ENCODE peak calls at places on chromosome 4, in five cellular contexts. U is GM12878, X is GM23338, W is HepG2, S is K562. Z is an unnamed sample.

GRCh38 chr4:79297029-79297428 is 28.8 kb downstream of the NAA11 start:
- DNase-seq in U (no peak), X (no peak), W (no peak), S (no peak), Z (no peak)

GRCh38 chr4:152310223-152310622 is 225.7 kb downstream of the FBXW7 start:
- DNase-seq in U (no peak), X (peak; percentile 37), W (no peak), S (no peak), Z (no peak)

GRCh38 chr4:74097631-74098550 is 1.1 kb downstream of the CXCL2 start:
- DNase-seq in U (no peak), X (no peak), W (no peak), S (no peak), Z (no peak)

GRCh38 chr4:147117400-147117799 is 171.7 kb upstream of the TTC29 start:
- DNase-seq in U (no peak), X (no peak), W (no peak), S (no peak), Z (no peak)

GRCh38 chr4:67546971-67547370 is 1.7 kb upstream of the CENPC start:
- DNase-seq in U (no peak), X (no peak), W (no peak), S (no peak), Z (no peak)

GRCh38 chr4:25770844-25771243 is 91.9 kb downstream of the SEL1L3 start:
- DNase-seq in U (no peak), X (no peak), W (no peak), S (no peak), Z (no peak)

GRCh38 chr4:176499518-176499917 is 179.8 kb downstream of the SPCS3 start:
- DNase-seq in U (no peak), X (no peak), W (no peak), S (no peak), Z (no peak)

GRCh38 chr4:3438847-3439180 is 3.0 kb upstream of the HGFAC start:
- DNase-seq in U (no peak), X (no peak), W (no peak), S (no peak), Z (no peak)

GRCh38 chr4:112002301-112002700 is 143.0 kb upstream of the FAM241A start:
- DNase-seq in U (no peak), X (no peak), W (no peak), S (no peak), Z (no peak)

GRCh38 chr4:128225148-128225547 is 62.5 kb downstream of the PGRMC2 start:
- DNase-seq in U (no peak), X (no peak), W (no peak), S (no peak), Z (no peak)

DNA sequence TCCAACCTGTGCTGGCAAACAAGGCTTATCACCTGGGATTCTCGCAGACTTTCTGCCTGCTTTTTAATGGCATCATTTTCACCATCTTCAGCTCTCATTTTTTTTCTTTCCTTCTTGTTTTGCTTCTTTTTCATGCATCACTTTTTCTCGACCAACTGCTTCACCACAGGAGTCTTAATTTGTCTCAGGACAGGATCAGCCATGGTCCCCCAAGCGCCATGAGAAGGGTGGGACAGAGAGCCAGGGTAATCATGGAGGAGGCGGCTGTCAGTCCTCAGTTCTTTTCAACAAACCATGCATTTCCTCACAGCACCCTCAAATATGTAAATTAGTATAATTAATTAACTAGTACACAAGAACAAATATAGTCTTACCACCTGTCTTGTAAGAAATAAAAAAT is 19.3 kb downstream of the EIF4E start:
- DNase-seq in U (no peak), X (no peak), W (no peak), S (no peak), Z (no peak)
- H4K20me1 ChIP-seq in U (no peaks in the 10 kb centered on the region), X (peaks cover 81% of the 10 kb centered on the region), W (peaks cover 54% of the 10 kb centered on the region), S (peaks cover 10% of the 10 kb centered on the region), Z (peaks cover 38% of the 10 kb centered on the region)

GRCh38 chr4:122758033-122758432 is 25.5 kb downstream of the BBS12 start:
- DNase-seq in U (no peak), X (peak; percentile 75), W (no peak), S (peak; percentile 37), Z (no peak)
- TF ChIP-seq CREB1 in U (no peak), X (no peak), W (no peak), S (peak; percentile 53), Z (no peak)

GRCh38 chr4:7046971-7047370 is 3.8 kb downstream of the TADA2B start:
- DNase-seq in U (no peak), X (no peak), W (no peak), S (no peak), Z (no peak)
- H4K20me1 ChIP-seq in U (peaks cover 10% of the 10 kb centered on the region), X (peaks cover 35% of the 10 kb centered on the region), W (peaks cover 12% of the 10 kb centered on the region), S (peaks cover 26% of the 10 kb centered on the region), Z (peaks cover 6% of the 10 kb centered on the region)

GRCh38 chr4:15075875-15076274 is 73.6 kb downstream of the CPEB2 start:
- DNase-seq in U (no peak), X (no peak), W (no peak), S (no peak), Z (no peak)

GRCh38 chr4:15078682-15079642 is 76.7 kb downstream of the CPEB2 start:
- DNase-seq in U (no peak), X (no peak), W (no peak), S (no peak), Z (no peak)

DNA sequence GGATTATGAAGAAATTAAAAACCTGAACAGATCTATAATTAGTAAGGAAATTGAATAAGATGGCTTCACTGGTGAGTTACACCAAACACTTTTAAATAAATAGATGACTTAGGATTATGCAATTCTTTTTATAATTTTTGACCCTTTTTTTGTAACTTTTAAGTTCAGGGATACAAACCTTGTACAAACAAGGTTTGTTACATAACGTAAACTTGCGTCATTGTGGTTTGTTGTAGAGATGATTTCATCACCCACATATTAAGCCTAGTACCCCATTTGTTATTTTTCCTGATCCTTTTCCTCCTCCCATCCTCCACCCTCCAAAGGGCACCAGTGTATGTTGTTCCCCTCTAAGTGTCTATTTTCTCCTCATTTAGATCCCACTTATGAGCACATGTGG is 75.7 kb downstream of the CPEB2 start:
- DNase-seq in U (no peak), X (no peak), W (peak; percentile 15), S (no peak), Z (no peak)
- TF ChIP-seq CREB1 in U (no peak), X (no peak), W (no peak), S (no peak), Z (no peak)

GRCh38 chr4:107740381-107740780 is 20.3 kb upstream of the PAPSS1 start:
- DNase-seq in U (no peak), X (peak; percentile 28), W (no peak), S (no peak), Z (no peak)

GRCh38 chr4:107743532-107743931 is 23.5 kb upstream of the PAPSS1 start:
- DNase-seq in U (no peak), X (no peak), W (no peak), S (no peak), Z (no peak)

GRCh38 chr4:107742791-107743190 is 22.8 kb upstream of the PAPSS1 start:
- DNase-seq in U (no peak), X (no peak), W (no peak), S (no peak), Z (no peak)

GRCh38 chr4:107742196-107742595 is 22.2 kb upstream of the PAPSS1 start:
- DNase-seq in U (no peak), X (no peak), W (no peak), S (no peak), Z (no peak)

GRCh38 chr4:107740950-107741701 is 21.1 kb upstream of the PAPSS1 start:
- DNase-seq in U (no peak), X (no peak), W (no peak), S (no peak), Z (no peak)
- H4K20me1 ChIP-seq in U (no peaks in the 10 kb centered on the region), X (no peaks in the 10 kb centered on the region), W (no peaks in the 10 kb centered on the region), S (no peaks in the 10 kb centered on the region), Z (no peaks in the 10 kb centered on the region)

Z was measured in H1.